ENCODE peak calls at places on chromosome 14, in four cellular contexts. V, U, K and N are unnamed samples.

GRCh38 chr14:74978416-74978947 is 23.1 kb upstream of the PGF start:
- DNase-seq in U (no peak), V (no peak), K (no peak), N (no peak)

GRCh38 chr14:24259282-24260025 is 3.5 kb downstream of the TGM1 start:
- DNase-seq in K (peak), U (no peak), V (no peak), N (no peak)

GRCh38 chr14:64692597-64693350 is 11.4 kb upstream of the PLEKHG3 start:
- DNase-seq in V (no peak), K (peak), U (no peak), N (no peak)

GRCh38 chr14:29536886-29537511 is 390.6 kb downstream of the PRKD1 start:
- DNase-seq in V (no peak), U (peak), K (peak), N (no peak)

GRCh38 chr14:68284834-68285233 is 465.3 kb downstream of the RAD51B start:
- DNase-seq in U (no peak), V (no peak), K (no peak), N (no peak)

GRCh38 chr14:74255281-74255680 is 16.0 kb downstream of the VSX2 start:
- DNase-seq in K (no peak), U (no peak), V (no peak), N (no peak)

GRCh38 chr14:77088645-77089044 is 9.4 kb upstream of the CIPC start:
- DNase-seq in V (no peak), U (no peak), K (no peak), N (no peak)

GRCh38 chr14:72217164-72217563 is 284.9 kb downstream of the RGS6 start:
- DNase-seq in U (no peak), K (no peak), V (no peak), N (no peak)

GRCh38 chr14:33435911-33436310 is 497.2 kb downstream of the NPAS3 start:
- DNase-seq in V (no peak), K (peak), U (no peak), N (no peak)

GRCh38 chr14:77508249-77508648 is 9.6 kb upstream of the ISM2 start:
- DNase-seq in K (peak), V (no peak), U (no peak), N (no peak)

GRCh38 chr14:40394634-40395340 is 962.6 kb upstream of the FBXO33 start:
- DNase-seq in V (no peak), U (no peak), K (peak), N (no peak)

GRCh38 chr14:29320261-29320660 is 553.7 kb downstream of the FOXG1 start:
- DNase-seq in K (peak), U (no peak), V (no peak), N (no peak)

GRCh38 chr14:34012978-34013713 is 62.3 kb upstream of the EGLN3 start:
- DNase-seq in U (no peak), K (no peak), V (peak), N (no peak)

GRCh38 chr14:52640137-52640536 is 55.2 kb downstream of the ERO1A start:
- DNase-seq in U (no peak), K (no peak), V (no peak), N (no peak)

GRCh38 chr14:88063807-88064206 is 58.9 kb downstream of the GPR65 start:
- DNase-seq in V (no peak), U (no peak), K (no peak), N (no peak)

GRCh38 chr14:43956741-43957140 is 550.3 kb downstream of the FSCB start:
- DNase-seq in K (no peak), U (no peak), V (no peak), N (no peak)

GRCh38 chr14:25406818-25407217 is 356.9 kb upstream of the STXBP6 start:
- DNase-seq in V (no peak), K (peak), U (peak), N (peak)

GRCh38 chr14:77185093-77185465 is 3.5 kb downstream of the TMEM63C start:
- DNase-seq in U (no peak), V (no peak), K (no peak), N (no peak)

GRCh38 chr14:74301594-74302159 is 1.1 kb downstream of the ABCD4 start:
- DNase-seq in V (no peak), U (no peak), K (no peak), N (no peak)

GRCh38 chr14:88468396-88468795 is 82.9 kb downstream of the SPATA7 start:
- DNase-seq in K (peak), V (no peak), U (no peak), N (no peak)

GRCh38 chr14:60250318-60251035 is 1.5 kb downstream of the PPM1A start:
- DNase-seq in K (peak), V (no peak), U (no peak), N (peak)

GRCh38 chr14:55532645-55533309 is 47.2 kb upstream of the KTN1 start:
- DNase-seq in K (no peak), V (no peak), U (no peak), N (peak)

GRCh38 chr14:89746654-89747053 is 207.9 kb downstream of the EFCAB11 start:
- DNase-seq in U (no peak), V (no peak), K (no peak), N (no peak)

GRCh38 chr14:87283547-87283946 is 709.4 kb downstream of the GALC start:
- DNase-seq in V (no peak), U (no peak), K (no peak), N (no peak)

GRCh38 chr14:100078997-100079561 is 13.9 kb downstream of the EVL start:
- DNase-seq in U (peak), V (peak), K (peak), N (no peak)

GRCh38 chr14:75303415-75303814 is 24.8 kb downstream of the FOS start:
- DNase-seq in U (peak), V (peak), K (peak), N (peak)

GRCh38 chr14:68685419-68686211 is 107.3 kb downstream of the ZFP36L1 start:
- DNase-seq in U (peak), V (peak), K (peak), N (no peak)

GRCh38 chr14:92951912-92952471 is 29.0 kb downstream of the CHGA start:
- DNase-seq in V (peak), U (peak), K (peak), N (peak)

GRCh38 chr14:33716921-33717320 is 234.0 kb downstream of the EGLN3 start:
- DNase-seq in U (no peak), V (no peak), K (no peak), N (no peak)

GRCh38 chr14:95359974-95360826 is 40.5 kb upstream of the CLMN start:
- DNase-seq in K (peak), U (no peak), V (peak), N (no peak)
- TF ChIP-seq CTCF in K (no peak), U (no peak), V (no peak), N (no peak)

GRCh38 chr14:50340945-50341344 is 28.8 kb downstream of the DMAC2L start:
- DNase-seq in U (no peak), V (no peak), K (no peak), N (no peak)
- TF ChIP-seq CTCF in U (no peak), V (no peak), K (peak), N (no peak)

GRCh38 chr14:104752735-104753527 is at the start of gene SIVA1:
- DNase-seq in K (peak), U (peak), V (peak), N (peak)
- TF ChIP-seq CTCF in K (no peak), U (no peak), V (peak), N (no peak)

GRCh38 chr14:97299661-97300060 is 502.5 kb downstream of the VRK1 start:
- DNase-seq in U (no peak), V (no peak), K (no peak), N (no peak)
- TF ChIP-seq CTCF in U (no peak), V (peak), K (no peak), N (no peak)

GRCh38 chr14:96102071-96102856 is 63.1 kb downstream of the C14orf132 start:
- DNase-seq in V (no peak), U (no peak), K (peak), N (no peak)
- TF ChIP-seq CTCF in V (no peak), U (no peak), K (no peak), N (no peak)

DNA sequence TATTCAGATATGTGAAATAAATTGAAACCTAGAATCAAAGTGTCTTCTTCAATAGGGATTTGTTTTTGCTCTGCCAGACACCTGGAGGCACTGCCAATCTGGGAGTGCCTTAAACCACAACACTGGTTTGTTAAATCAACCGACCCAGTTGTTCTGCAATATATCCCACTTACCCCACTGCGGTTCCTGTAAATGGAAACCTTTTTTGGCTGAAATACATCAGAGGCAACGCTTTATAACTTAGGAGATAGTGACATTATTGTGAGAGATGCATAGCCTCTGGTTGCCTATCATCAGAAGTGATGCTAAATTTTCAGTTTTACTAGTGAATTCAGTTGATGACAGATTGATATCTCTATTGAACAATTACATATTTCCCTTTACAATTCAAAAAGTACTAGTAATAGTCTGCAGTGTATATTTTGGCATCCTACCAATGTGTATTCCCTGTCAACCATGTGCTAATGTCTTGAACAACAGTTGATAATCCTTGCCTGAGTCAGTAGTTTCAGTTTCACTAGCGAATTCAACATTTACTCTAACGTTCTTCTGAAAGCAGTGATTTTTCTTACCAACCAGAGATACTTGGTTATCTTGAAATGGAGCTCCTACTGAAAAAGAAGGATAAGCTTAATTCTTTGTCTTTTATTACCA is 30.5 kb downstream of the PPP2R5C start:
- DNase-seq in V (peak), U (peak), K (peak), N (no peak)
- TF ChIP-seq CTCF in V (no peak), U (no peak), K (no peak), N (no peak)

DNA sequence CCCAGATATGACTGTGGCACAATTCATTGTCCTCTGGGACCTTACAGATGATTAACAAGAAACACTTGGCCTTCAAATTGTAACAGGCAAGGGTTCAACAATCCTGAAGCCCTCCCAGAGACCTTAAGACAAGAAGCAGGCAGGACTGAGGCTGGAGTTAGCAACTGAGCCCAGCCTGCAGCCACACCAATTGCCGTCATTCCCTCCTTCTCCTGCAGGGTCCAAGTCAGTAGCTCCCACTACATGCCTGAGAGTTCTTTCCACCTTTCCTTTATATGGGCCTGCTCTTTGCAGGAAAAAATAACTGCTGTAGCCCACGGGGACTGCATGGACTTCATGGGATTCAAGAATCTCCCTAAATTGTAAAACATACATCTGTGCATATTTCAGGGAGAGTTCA is 2.4 kb upstream of the SERPINA4 start:
- DNase-seq in K (no peak), V (no peak), U (no peak), N (no peak)
- TF ChIP-seq CTCF in K (no peak), V (no peak), U (no peak), N (no peak)

DNA sequence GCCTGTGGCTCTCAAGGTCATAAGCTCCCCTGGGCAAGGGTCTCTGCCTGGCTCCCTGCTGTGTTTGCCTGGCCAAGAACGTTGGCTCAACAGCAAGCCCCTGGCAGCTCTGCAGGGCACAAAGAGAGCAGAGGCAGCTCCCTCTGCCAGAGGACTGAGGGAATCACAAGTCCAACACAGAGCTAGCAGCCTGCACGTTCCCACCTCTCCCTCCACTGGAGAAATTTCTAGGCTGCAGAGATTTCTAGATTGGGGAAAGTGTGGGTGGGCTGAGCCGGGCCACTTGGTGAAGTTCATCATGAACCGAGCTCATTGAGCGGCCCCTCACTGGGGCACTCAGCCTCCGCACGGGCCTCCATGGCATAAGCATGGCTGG is 19.8 kb downstream of the ZFYVE21 start:
- DNase-seq in V (no peak), U (no peak), K (no peak), N (no peak)
- TF ChIP-seq CTCF in V (no peak), U (no peak), K (no peak), N (no peak)